ENCODE peak calls at places on chromosomes 16 and 17, in eight cellular contexts. One of them, this sample, is unnamed.

GRCh38 chr17:31424944-31425582 is 33.6 kb downstream of the RAB11FIP4 start:
- DNase-seq in anterior cingulate cortex: no peak
- DNase-seq in stimulated activated CD4-positive, alpha-beta T cell treated with anti-CD3 and anti-CD28 coated beads, Interleukin-15, amount 100 ng/mL, for 1 hour: no peak
- DNase-seq in stimulated activated CD8-positive, alpha-beta memory T cell treated with anti-CD3 and anti-CD28 coated beads, Interleukin-4, amount 100 ng/mL, for 1 hour: no peak
- DNase-seq in NCI-H1105: no peak
- DNase-seq in NCI-H1436: peak; percentile 2
- DNase-seq in tibial artery: no peak
- DNase-seq in astrocyte of the spinal cord: no peak
- DNase-seq in this sample: no peak

GRCh38 chr17:15926039-15926740 is 18.7 kb upstream of the ADORA2B start:
- DNase-seq in astrocyte of the spinal cord: no peak
- DNase-seq in NCI-H1436: no peak
- DNase-seq in tibial artery: no peak
- DNase-seq in stimulated activated CD8-positive, alpha-beta memory T cell treated with anti-CD3 and anti-CD28 coated beads, Interleukin-4, amount 100 ng/mL, for 1 hour: no peak
- DNase-seq in stimulated activated CD4-positive, alpha-beta T cell treated with anti-CD3 and anti-CD28 coated beads, Interleukin-15, amount 100 ng/mL, for 1 hour: no peak
- DNase-seq in anterior cingulate cortex: no peak
- DNase-seq in NCI-H1105: no peak
- DNase-seq in this sample: no peak

GRCh38 chr16:2611499-2611862 is 70.8 kb upstream of the KCTD5 start:
- DNase-seq in stimulated activated CD8-positive, alpha-beta memory T cell treated with anti-CD3 and anti-CD28 coated beads, Interleukin-4, amount 100 ng/mL, for 1 hour: no peak
- DNase-seq in tibial artery: no peak
- DNase-seq in astrocyte of the spinal cord: no peak
- DNase-seq in NCI-H1436: no peak
- DNase-seq in NCI-H1105: no peak
- DNase-seq in anterior cingulate cortex: no peak
- DNase-seq in stimulated activated CD4-positive, alpha-beta T cell treated with anti-CD3 and anti-CD28 coated beads, Interleukin-15, amount 100 ng/mL, for 1 hour: no peak
- DNase-seq in this sample: no peak

GRCh38 chr17:64147110-64148016 is 17.4 kb upstream of the ERN1 start:
- DNase-seq in tibial artery: no peak
- DNase-seq in NCI-H1105: no peak
- DNase-seq in astrocyte of the spinal cord: peak; percentile 6
- DNase-seq in stimulated activated CD8-positive, alpha-beta memory T cell treated with anti-CD3 and anti-CD28 coated beads, Interleukin-4, amount 100 ng/mL, for 1 hour: no peak
- DNase-seq in anterior cingulate cortex: no peak
- DNase-seq in stimulated activated CD4-positive, alpha-beta T cell treated with anti-CD3 and anti-CD28 coated beads, Interleukin-15, amount 100 ng/mL, for 1 hour: no peak
- DNase-seq in NCI-H1436: no peak
- DNase-seq in this sample: no peak

GRCh38 chr17:79023886-79024771 is at the start of gene C1QTNF1:
- DNase-seq in astrocyte of the spinal cord: no peak
- DNase-seq in anterior cingulate cortex: no peak
- DNase-seq in NCI-H1436: no peak
- DNase-seq in NCI-H1105: no peak
- DNase-seq in stimulated activated CD4-positive, alpha-beta T cell treated with anti-CD3 and anti-CD28 coated beads, Interleukin-15, amount 100 ng/mL, for 1 hour: no peak
- DNase-seq in tibial artery: peak; percentile 69
- DNase-seq in stimulated activated CD8-positive, alpha-beta memory T cell treated with anti-CD3 and anti-CD28 coated beads, Interleukin-4, amount 100 ng/mL, for 1 hour: no peak
- DNase-seq in this sample: peak; percentile 77

GRCh38 chr17:81612172-81612571 is 24.7 kb downstream of the NPLOC4 start:
- DNase-seq in stimulated activated CD4-positive, alpha-beta T cell treated with anti-CD3 and anti-CD28 coated beads, Interleukin-15, amount 100 ng/mL, for 1 hour: no peak
- DNase-seq in NCI-H1105: no peak
- DNase-seq in tibial artery: no peak
- DNase-seq in NCI-H1436: no peak
- DNase-seq in stimulated activated CD8-positive, alpha-beta memory T cell treated with anti-CD3 and anti-CD28 coated beads, Interleukin-4, amount 100 ng/mL, for 1 hour: no peak
- DNase-seq in anterior cingulate cortex: no peak
- DNase-seq in astrocyte of the spinal cord: no peak
- DNase-seq in this sample: no peak

GRCh38 chr16:70704586-70704985 is 18.7 kb upstream of the MTSS2 start:
- DNase-seq in anterior cingulate cortex: no peak
- DNase-seq in astrocyte of the spinal cord: no peak
- DNase-seq in stimulated activated CD8-positive, alpha-beta memory T cell treated with anti-CD3 and anti-CD28 coated beads, Interleukin-4, amount 100 ng/mL, for 1 hour: no peak
- DNase-seq in stimulated activated CD4-positive, alpha-beta T cell treated with anti-CD3 and anti-CD28 coated beads, Interleukin-15, amount 100 ng/mL, for 1 hour: no peak
- DNase-seq in NCI-H1105: no peak
- DNase-seq in tibial artery: no peak
- DNase-seq in NCI-H1436: no peak
- DNase-seq in this sample: no peak

GRCh38 chr17:28335959-28336871 is 654 bp downstream of the TNFAIP1 start:
- DNase-seq in tibial artery: peak; percentile 34
- DNase-seq in NCI-H1436: peak; percentile 37
- DNase-seq in astrocyte of the spinal cord: peak; percentile 91
- DNase-seq in stimulated activated CD8-positive, alpha-beta memory T cell treated with anti-CD3 and anti-CD28 coated beads, Interleukin-4, amount 100 ng/mL, for 1 hour: no peak
- DNase-seq in NCI-H1105: peak; percentile 43
- DNase-seq in stimulated activated CD4-positive, alpha-beta T cell treated with anti-CD3 and anti-CD28 coated beads, Interleukin-15, amount 100 ng/mL, for 1 hour: no peak
- DNase-seq in anterior cingulate cortex: peak; percentile 46
- DNase-seq in this sample: peak; percentile 63

GRCh38 chr16:9119795-9120194 is 28.4 kb downstream of the HAPSTR1 start:
- DNase-seq in stimulated activated CD4-positive, alpha-beta T cell treated with anti-CD3 and anti-CD28 coated beads, Interleukin-15, amount 100 ng/mL, for 1 hour: no peak
- DNase-seq in NCI-H1436: no peak
- DNase-seq in NCI-H1105: no peak
- DNase-seq in stimulated activated CD8-positive, alpha-beta memory T cell treated with anti-CD3 and anti-CD28 coated beads, Interleukin-4, amount 100 ng/mL, for 1 hour: no peak
- DNase-seq in astrocyte of the spinal cord: peak; percentile 89
- DNase-seq in anterior cingulate cortex: no peak
- DNase-seq in tibial artery: no peak
- DNase-seq in this sample: no peak

GRCh38 chr17:39745335-39746144 is 7.8 kb downstream of the GRB7 start:
- DNase-seq in NCI-H1105: no peak
- DNase-seq in stimulated activated CD4-positive, alpha-beta T cell treated with anti-CD3 and anti-CD28 coated beads, Interleukin-15, amount 100 ng/mL, for 1 hour: no peak
- DNase-seq in NCI-H1436: no peak
- DNase-seq in tibial artery: no peak
- DNase-seq in stimulated activated CD8-positive, alpha-beta memory T cell treated with anti-CD3 and anti-CD28 coated beads, Interleukin-4, amount 100 ng/mL, for 1 hour: no peak
- DNase-seq in anterior cingulate cortex: no peak
- DNase-seq in astrocyte of the spinal cord: no peak
- DNase-seq in this sample: peak; percentile 52

GRCh38 chr16:85774811-85775210 is 23.9 kb upstream of the C16orf74 start:
- DNase-seq in NCI-H1436: no peak
- DNase-seq in NCI-H1105: no peak
- DNase-seq in astrocyte of the spinal cord: no peak
- DNase-seq in stimulated activated CD8-positive, alpha-beta memory T cell treated with anti-CD3 and anti-CD28 coated beads, Interleukin-4, amount 100 ng/mL, for 1 hour: no peak
- DNase-seq in tibial artery: no peak
- DNase-seq in stimulated activated CD4-positive, alpha-beta T cell treated with anti-CD3 and anti-CD28 coated beads, Interleukin-15, amount 100 ng/mL, for 1 hour: no peak
- DNase-seq in anterior cingulate cortex: no peak
- DNase-seq in this sample: no peak

GRCh38 chr16:4691666-4692412 is 1.5 kb upstream of the NUDT16L1 start:
- DNase-seq in stimulated activated CD4-positive, alpha-beta T cell treated with anti-CD3 and anti-CD28 coated beads, Interleukin-15, amount 100 ng/mL, for 1 hour: no peak
- DNase-seq in tibial artery: no peak
- DNase-seq in anterior cingulate cortex: no peak
- DNase-seq in stimulated activated CD8-positive, alpha-beta memory T cell treated with anti-CD3 and anti-CD28 coated beads, Interleukin-4, amount 100 ng/mL, for 1 hour: no peak
- DNase-seq in NCI-H1105: no peak
- DNase-seq in NCI-H1436: no peak
- DNase-seq in astrocyte of the spinal cord: no peak
- DNase-seq in this sample: no peak

GRCh38 chr17:6548578-6549330 is 7.6 kb downstream of the PITPNM3 start:
- DNase-seq in anterior cingulate cortex: peak; percentile 35
- DNase-seq in NCI-H1436: no peak
- DNase-seq in NCI-H1105: no peak
- DNase-seq in tibial artery: no peak
- DNase-seq in astrocyte of the spinal cord: no peak
- DNase-seq in stimulated activated CD8-positive, alpha-beta memory T cell treated with anti-CD3 and anti-CD28 coated beads, Interleukin-4, amount 100 ng/mL, for 1 hour: no peak
- DNase-seq in stimulated activated CD4-positive, alpha-beta T cell treated with anti-CD3 and anti-CD28 coated beads, Interleukin-15, amount 100 ng/mL, for 1 hour: no peak
- DNase-seq in this sample: no peak

This sample was measured in psoas muscle.